ENCODE peak calls at places on chromosomes 2 and 18, in seven cellular contexts. I is AG09319, W is mesothelial cell of epicardium, X is lower lobe of right lung, S is foreskin keratinocyte, V is endothelial cell of umbilical vein, C is DND-41. E is an unnamed sample.

GRCh38 chr2:3179208-3179607 is 198.4 kb downstream of the EIPR1 start:
- DNase-seq in S (no peak), C (no peak), X (no peak), I (no peak), W (no peak), V (no peak), E (no peak)

GRCh38 chr2:30358822-30359221 is 88.2 kb upstream of the LCLAT1 start:
- DNase-seq in V (no peak), W (no peak), X (no peak), S (no peak), C (no peak), I (no peak), E (no peak)

GRCh38 chr2:60555066-60555793 is 1.8 kb upstream of the BCL11A start:
- DNase-seq in I (no peak), C (peak), S (peak), X (peak), W (peak), V (peak), E (peak)

GRCh38 chr2:51706220-51706619 is 674.3 kb upstream of the NRXN1 start:
- DNase-seq in V (no peak), I (no peak), S (no peak), C (no peak), X (no peak), W (no peak), E (no peak)

GRCh38 chr2:65055427-65056214 is 595 bp upstream of the CEP68 start:
- DNase-seq in S (no peak), V (no peak), X (peak), W (no peak), I (no peak), C (peak), E (peak)

GRCh38 chr18:32552421-32553030 is 81.8 kb upstream of the GAREM1 start:
- DNase-seq in W (no peak), X (no peak), V (peak), S (peak), C (peak), I (peak), E (peak)

GRCh38 chr18:30870466-30870865 is 172.1 kb downstream of the DSC3 start:
- DNase-seq in I (no peak), X (no peak), W (no peak), V (no peak), S (no peak), C (no peak), E (no peak)

GRCh38 chr18:24567199-24567598 is 106.8 kb downstream of the HRH4 start:
- DNase-seq in I (no peak), C (no peak), W (no peak), S (peak), V (peak), X (no peak), E (no peak)

GRCh38 chr2:23993736-23994269 is 16.1 kb upstream of the MFSD2B start:
- DNase-seq in I (no peak), X (no peak), C (no peak), S (no peak), V (no peak), W (no peak), E (no peak)

GRCh38 chr18:45828917-45829811 is 3.7 kb downstream of the SIGLEC15 start:
- DNase-seq in I (no peak), S (no peak), C (peak), X (peak), V (no peak), W (no peak), E (no peak)

GRCh38 chr2:147910990-147911473 is 66.2 kb downstream of the ACVR2A start:
- DNase-seq in I (peak), W (no peak), S (peak), V (peak), C (peak), X (no peak), E (no peak)

GRCh38 chr2:122639176-122639575 is 883.7 kb downstream of the TSN start:
- DNase-seq in S (no peak), X (no peak), C (no peak), W (no peak), V (no peak), I (no peak), E (no peak)

GRCh38 chr2:20536619-20537422 is 89.9 kb downstream of the RHOB start:
- DNase-seq in W (no peak), S (no peak), V (no peak), X (no peak), C (no peak), I (no peak), E (no peak)

GRCh38 chr2:138707424-138708074 is 72.6 kb downstream of the NXPH2 start:
- DNase-seq in C (no peak), X (no peak), I (peak), S (peak), V (no peak), W (no peak), E (no peak)

GRCh38 chr18:72762505-72763122 is 105.2 kb downstream of the NETO1 start:
- DNase-seq in V (peak), S (peak), I (peak), C (peak), W (no peak), X (no peak), E (no peak)

GRCh38 chr2:170999654-171000053 is 70.6 kb downstream of the GORASP2 start:
- DNase-seq in V (no peak), I (no peak), W (no peak), X (no peak), S (no peak), C (no peak), E (no peak)

GRCh38 chr2:235669983-235670962 is 176.4 kb downstream of the AGAP1 start:
- DNase-seq in C (no peak), S (peak), W (no peak), X (peak), I (peak), V (peak), E (peak)

GRCh38 chr2:157418215-157418614 is 25.7 kb downstream of the CYTIP start:
- DNase-seq in W (no peak), S (no peak), V (no peak), I (no peak), C (no peak), X (no peak), E (no peak)

DNA sequence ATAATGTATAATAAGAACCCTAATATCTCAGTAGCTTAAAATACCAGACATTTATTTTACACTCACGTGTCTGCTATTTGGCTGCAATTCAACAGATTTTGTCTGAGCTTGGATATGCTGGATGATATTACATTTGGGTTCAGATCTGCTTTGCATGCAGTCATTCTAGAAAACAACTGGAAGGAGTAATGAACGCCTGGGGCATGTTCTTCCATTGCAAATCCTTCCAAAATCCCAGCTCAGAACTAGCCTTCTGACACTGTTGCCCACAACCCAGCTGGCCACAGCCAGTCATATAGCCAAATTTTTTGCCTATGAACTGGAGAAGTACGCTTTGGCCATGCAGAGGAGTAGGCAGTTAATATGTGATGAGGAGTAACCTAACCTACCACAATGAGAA is 597.8 kb upstream of the VRK2 start:
- DNase-seq in X (no peak), C (no peak), W (no peak), V (no peak), S (peak), I (no peak), E (no peak)
- TF ChIP-seq CTCF in X (no peak), C (no peak), W (no peak), V (no peak), S (no peak), I (no peak), E (no peak)

GRCh38 chr18:43034683-43035500 is 80.6 kb downstream of the RIT2 start:
- DNase-seq in V (no peak), X (no peak), W (no peak), S (peak), C (no peak), I (no peak), E (no peak)

GRCh38 chr18:43031169-43031568 is 84.3 kb downstream of the RIT2 start:
- DNase-seq in C (no peak), W (no peak), S (no peak), I (no peak), X (no peak), V (no peak), E (no peak)

GRCh38 chr18:43029414-43029813 is 86.1 kb downstream of the RIT2 start:
- DNase-seq in X (no peak), C (no peak), V (peak), W (no peak), S (no peak), I (no peak), E (no peak)
- TF ChIP-seq CTCF in X (no peak), C (no peak), V (no peak), W (no peak), S (no peak), I (no peak), E (no peak)

GRCh38 chr18:48766025-48766424 is 184.7 kb downstream of the SMAD7 start:
- DNase-seq in X (no peak), I (no peak), W (no peak), C (no peak), S (no peak), V (no peak), E (no peak)

GRCh38 chr18:48767090-48767670 is 183.6 kb downstream of the SMAD7 start:
- DNase-seq in V (no peak), W (no peak), I (no peak), C (no peak), S (no peak), X (peak), E (no peak)

GRCh38 chr18:48764452-48764851 is 186.3 kb downstream of the SMAD7 start:
- DNase-seq in X (no peak), I (no peak), W (no peak), S (no peak), V (no peak), C (no peak), E (no peak)

GRCh38 chr18:48765053-48765452 is 185.7 kb downstream of the SMAD7 start:
- DNase-seq in C (no peak), S (no peak), W (no peak), I (no peak), X (peak), V (no peak), E (no peak)

DNA sequence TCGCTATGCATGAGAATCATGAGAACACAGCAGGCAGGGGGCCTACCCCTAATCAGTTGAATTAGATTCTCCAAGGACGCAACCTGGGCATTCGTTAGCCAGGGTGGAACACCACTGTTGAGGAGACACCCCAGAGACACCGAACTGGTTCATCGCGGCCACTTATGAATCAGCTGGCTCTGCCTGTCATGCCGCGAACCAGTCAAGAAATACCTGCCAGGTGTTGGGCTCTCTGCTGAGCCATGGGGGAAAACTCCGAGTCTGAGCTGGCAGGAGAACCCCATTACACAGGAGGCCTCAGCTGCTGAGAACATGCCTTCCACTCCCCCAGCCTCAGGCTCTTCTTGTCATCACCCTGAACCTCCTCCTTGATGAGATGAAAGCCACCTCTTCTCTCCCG is 184.3 kb downstream of the SMAD7 start:
- DNase-seq in V (no peak), W (no peak), C (no peak), X (peak), S (peak), I (no peak), E (no peak)
- TF ChIP-seq CTCF in V (no peak), W (no peak), C (no peak), X (no peak), S (no peak), I (no peak), E (no peak)

GRCh38 chr2:193861557-193861956 is 1666.8 kb upstream of the TMEFF2 start:
- DNase-seq in C (no peak), W (no peak), S (no peak), X (no peak), I (no peak), V (no peak), E (no peak)
- TF ChIP-seq CTCF in C (peak), W (no peak), S (peak), X (no peak), I (no peak), V (peak), E (peak)

GRCh38 chr18:50044402-50044801 is 150.5 kb downstream of the MYO5B start:
- DNase-seq in I (no peak), C (no peak), V (no peak), X (no peak), S (no peak), W (no peak), E (no peak)
- TF ChIP-seq CTCF in I (no peak), C (no peak), V (no peak), X (no peak), S (peak), W (no peak), E (peak)

GRCh38 chr2:200482194-200482593 is 27.7 kb downstream of the KCTD18 start:
- DNase-seq in X (no peak), C (no peak), S (no peak), W (no peak), I (no peak), V (no peak), E (no peak)

GRCh38 chr2:200484934-200485333 is 24.9 kb downstream of the KCTD18 start:
- DNase-seq in W (no peak), S (no peak), C (no peak), X (no peak), V (no peak), I (no peak), E (no peak)

GRCh38 chr2:200486529-200486928 is 23.3 kb downstream of the KCTD18 start:
- DNase-seq in S (peak), X (no peak), C (no peak), V (no peak), I (no peak), W (no peak), E (no peak)

GRCh38 chr2:200479617-200480292 is 30.1 kb downstream of the KCTD18 start:
- DNase-seq in C (no peak), X (no peak), V (no peak), S (peak), I (no peak), W (no peak), E (no peak)

GRCh38 chr2:200483729-200484198 is 26.1 kb downstream of the KCTD18 start:
- DNase-seq in W (no peak), S (peak), I (no peak), X (peak), C (peak), V (no peak), E (peak)
- TF ChIP-seq CTCF in W (peak), S (peak), I (peak), X (peak), C (peak), V (peak), E (peak)

GRCh38 chr2:239300242-239300641 is 100.6 kb downstream of the HDAC4 start:
- DNase-seq in C (no peak), S (no peak), I (no peak), W (no peak), V (no peak), X (no peak), E (no peak)
- TF ChIP-seq CTCF in C (no peak), S (no peak), I (no peak), W (no peak), V (no peak), X (no peak), E (no peak)

E was measured in progenitor cell of endocrine pancreas.